ENCODE peak calls at places on chromosomes 1 and 21, in four cellular contexts. V is A549, K is GM23338, W is kidney epithelial cell. C is an unnamed sample.

GRCh38 chr1:184214128-184214527 is 162.6 kb downstream of the TSEN15 start:
- DNase-seq in V (no peak), K (no peak), W (no peak), C (no peak)

GRCh38 chr1:239636321-239636720 is 250.0 kb downstream of the CHRM3 start:
- DNase-seq in K (no peak), W (no peak), V (no peak), C (no peak)

GRCh38 chr1:203428981-203429599 is 46.5 kb upstream of the PRELP start:
- DNase-seq in W (no peak), V (no peak), K (no peak), C (no peak)

GRCh38 chr1:229341811-229342304 is 989 bp downstream of the CCSAP start:
- DNase-seq in V (peak), K (peak), W (no peak), C (peak)

GRCh38 chr21:32524010-32524719 is 61.2 kb downstream of the TCP10L start:
- DNase-seq in K (no peak), W (peak), V (no peak), C (peak)

GRCh38 chr1:46166521-46167462 is 8.1 kb upstream of the TSPAN1 start:
- DNase-seq in W (no peak), K (peak), V (no peak), C (no peak)

GRCh38 chr1:210250665-210250997 is 18.0 kb downstream of the SERTAD4 start:
- DNase-seq in W (no peak), V (no peak), K (peak), C (no peak)

GRCh38 chr1:228032041-228032440 is 25.2 kb downstream of the WNT3A start:
- DNase-seq in W (no peak), V (no peak), K (no peak), C (no peak)

GRCh38 chr1:116474921-116475849 is 95.6 kb downstream of the CD58 start:
- DNase-seq in W (peak), K (no peak), V (peak), C (no peak)

GRCh38 chr21:28516996-28517592 is 475.6 kb downstream of the LTN1 start:
- DNase-seq in V (peak), W (no peak), K (peak), C (peak)

GRCh38 chr1:6386371-6386949 is 7.1 kb downstream of the ACOT7 start:
- DNase-seq in K (no peak), W (no peak), V (no peak), C (peak)

GRCh38 chr1:2526824-2527552 is 592 bp upstream of the PANK4 start:
- DNase-seq in K (no peak), V (no peak), W (no peak), C (peak)

GRCh38 chr1:32413507-32414185 is 19.4 kb upstream of the BSDC1 start:
- DNase-seq in K (peak), W (no peak), V (peak), C (peak)

GRCh38 chr1:55466921-55467320 is 251.8 kb upstream of the USP24 start:
- DNase-seq in K (no peak), W (no peak), V (no peak), C (peak)

GRCh38 chr1:46535063-46535462 is 16.4 kb downstream of the KNCN start:
- DNase-seq in W (no peak), K (peak), V (peak), C (peak)

GRCh38 chr1:165914136-165914798 is 86.9 kb downstream of the UCK2 start:
- DNase-seq in K (peak), W (no peak), V (peak), C (peak)

GRCh38 chr21:31870472-31870871 is 2.3 kb upstream of the HUNK start:
- DNase-seq in V (no peak), W (no peak), K (no peak), C (no peak)

GRCh38 chr1:157624471-157624870 is 26.6 kb upstream of the FCRL4 start:
- DNase-seq in K (no peak), V (no peak), W (no peak), C (no peak)

GRCh38 chr1:19033516-19033840 is 77.0 kb upstream of the IFFO2 start:
- DNase-seq in K (no peak), V (no peak), W (no peak), C (peak)

GRCh38 chr1:54379481-54380284 is 26.5 kb downstream of the SSBP3 start:
- DNase-seq in V (no peak), K (peak), W (no peak), C (no peak)

GRCh38 chr1:109906160-109906838 is 4.3 kb upstream of the CSF1 start:
- DNase-seq in K (no peak), V (no peak), W (no peak), C (no peak)

GRCh38 chr1:151837841-151838490 is 1.7 kb downstream of the C2CD4D start:
- DNase-seq in W (no peak), K (peak), V (no peak), C (no peak)

GRCh38 chr1:189859385-189859977 is 618.2 kb downstream of the BRINP3 start:
- DNase-seq in V (peak), K (peak), W (no peak), C (peak)

GRCh38 chr1:154219511-154219910 is 1.2 kb upstream of the UBAP2L start:
- DNase-seq in V (no peak), K (peak), W (no peak), C (peak)

GRCh38 chr1:193417420-193417819 is 231.0 kb upstream of the B3GALT2 start:
- DNase-seq in V (peak), K (no peak), W (no peak), C (peak)

GRCh38 chr1:27142464-27142863 is 12.5 kb downstream of the SLC9A1 start:
- DNase-seq in K (no peak), W (no peak), V (no peak), C (no peak)

GRCh38 chr1:99456536-99456935 is 189.4 kb upstream of the PALMD start:
- DNase-seq in K (no peak), V (no peak), W (no peak), C (peak)
- H3K4me3 ChIP-seq in K (no peak), V (no peak), W (no peak), C (no peak)

GRCh38 chr1:93631626-93632365 is 49.8 kb downstream of the BCAR3 start:
- DNase-seq in K (no peak), V (peak), W (no peak), C (peak)
- TF ChIP-seq CTCF in K (peak), V (peak), W (peak), C (peak)

GRCh38 chr1:1436634-1437032 is 1.1 kb downstream of the VWA1 start:
- DNase-seq in V (no peak), K (no peak), W (no peak), C (no peak)
- H3K4me3 ChIP-seq in V (no peak), K (peak), W (peak), C (no peak)

GRCh38 chr1:65459397-65459768 is 38.9 kb downstream of the LEPR start:
- DNase-seq in K (peak), V (peak), W (no peak), C (peak)
- TF ChIP-seq CTCF in K (peak), V (peak), W (peak), C (peak)

GRCh38 chr1:118986839-118987430 is 1.2 kb downstream of the TBX15 start:
- DNase-seq in W (no peak), K (peak), V (no peak), C (no peak)
- H3K4me3 ChIP-seq in W (no peak), K (peak), V (no peak), C (peak)

GRCh38 chr1:238492271-238492670 is 601.5 kb upstream of the ZP4 start:
- DNase-seq in K (peak), W (no peak), V (no peak), C (no peak)
- TF ChIP-seq CTCF in K (peak), W (no peak), V (no peak), C (no peak)

GRCh38 chr1:185398022-185398421 is 81.0 kb upstream of the IVNS1ABP start:
- DNase-seq in W (no peak), V (no peak), K (no peak), C (no peak)

GRCh38 chr1:185397183-185397582 is 80.1 kb upstream of the IVNS1ABP start:
- DNase-seq in V (no peak), W (no peak), K (no peak), C (no peak)

GRCh38 chr1:185396126-185396525 is 79.1 kb upstream of the IVNS1ABP start:
- DNase-seq in W (no peak), K (no peak), V (no peak), C (no peak)

GRCh38 chr1:185393205-185393604 is 76.2 kb upstream of the IVNS1ABP start:
- DNase-seq in V (no peak), W (no peak), K (no peak), C (no peak)

GRCh38 chr1:185393821-185394220 is 76.8 kb upstream of the IVNS1ABP start:
- DNase-seq in K (no peak), V (no peak), W (no peak), C (no peak)
- H3K4me3 ChIP-seq in K (no peak), V (no peak), W (no peak), C (no peak)

GRCh38 chr1:178575611-178576331 is 62.9 kb downstream of the TEX35 start:
- DNase-seq in K (peak), W (no peak), V (no peak), C (no peak)

GRCh38 chr1:178571807-178572206 is 58.9 kb downstream of the TEX35 start:
- DNase-seq in V (no peak), W (no peak), K (no peak), C (no peak)

GRCh38 chr1:178574345-178574744 is 61.4 kb downstream of the TEX35 start:
- DNase-seq in K (no peak), V (no peak), W (no peak), C (no peak)

GRCh38 chr1:178573330-178573729 is 60.4 kb downstream of the TEX35 start:
- DNase-seq in W (no peak), V (no peak), K (no peak), C (no peak)

DNA sequence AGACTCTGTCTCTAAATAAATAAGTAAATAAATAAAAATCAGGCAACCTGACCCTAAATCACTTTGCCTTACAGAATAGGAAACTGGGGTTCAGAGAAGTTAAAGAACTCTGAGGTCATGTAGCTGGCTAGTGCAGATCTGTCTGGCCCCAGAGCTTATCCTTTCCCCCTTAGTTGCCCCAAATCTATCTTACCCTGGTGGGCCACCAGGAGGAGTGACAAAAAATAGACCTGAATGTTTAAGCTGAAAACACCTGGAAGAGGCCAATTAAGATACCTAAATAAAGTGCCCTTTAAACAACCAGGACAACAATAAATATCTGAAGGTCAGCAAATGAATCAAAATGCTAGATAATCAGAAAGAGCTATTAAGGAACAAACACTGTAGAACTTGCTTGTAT is 59.7 kb downstream of the TEX35 start:
- DNase-seq in K (peak), W (no peak), V (no peak), C (no peak)
- TF ChIP-seq CTCF in K (peak), W (no peak), V (no peak), C (no peak)

GRCh38 chr1:93581917-93582850 is 99.5 kb downstream of the BCAR3 start:
- DNase-seq in W (no peak), K (no peak), V (no peak), C (no peak)

GRCh38 chr1:93588206-93588605 is 93.4 kb downstream of the BCAR3 start:
- DNase-seq in V (no peak), K (no peak), W (no peak), C (no peak)

GRCh38 chr1:93587354-93587753 is 94.3 kb downstream of the BCAR3 start:
- DNase-seq in W (no peak), K (no peak), V (no peak), C (no peak)

GRCh38 chr1:93584238-93585003 is 97.2 kb downstream of the BCAR3 start:
- DNase-seq in K (no peak), V (no peak), W (no peak), C (peak)

GRCh38 chr1:93585059-93585966 is 96.3 kb downstream of the BCAR3 start:
- DNase-seq in V (peak), K (no peak), W (no peak), C (peak)
- H3K4me3 ChIP-seq in V (no peak), K (no peak), W (no peak), C (no peak)

GRCh38 chr1:113156368-113156767 is 83.4 kb downstream of the LRIG2 start:
- DNase-seq in V (no peak), K (no peak), W (no peak), C (no peak)
- TF ChIP-seq CTCF in V (no peak), K (no peak), W (no peak), C (no peak)

C was measured in fibroblast of mammary gland.